ENCODE peak calls at places on chromosomes 11 and 22, in six cellular contexts. One of them, this sample, is unnamed.

GRCh38 chr11:58043379-58043778 is 12.6 kb downstream of the OR6Q1 start:
- DNase-seq in omental fat pad: no peak
- DNase-seq in Peyer's patch: no peak
- DNase-seq in lower lobe of right lung: no peak
- DNase-seq in neural progenitor cell: no peak
- DNase-seq in lower leg skin: no peak
- DNase-seq in this sample: no peak

GRCh38 chr11:14892577-14892976 is 546 bp upstream of the CYP2R1 start:
- DNase-seq in omental fat pad: no peak
- DNase-seq in Peyer's patch: no peak
- DNase-seq in lower lobe of right lung: no peak
- DNase-seq in neural progenitor cell: no peak
- DNase-seq in lower leg skin: no peak
- DNase-seq in this sample: no peak

GRCh38 chr11:46617451-46618314 is at the start of gene ATG13:
- DNase-seq in omental fat pad: peak; percentile 65
- DNase-seq in Peyer's patch: peak; percentile 87
- DNase-seq in lower lobe of right lung: peak; percentile 86
- DNase-seq in neural progenitor cell: peak; percentile 87
- DNase-seq in lower leg skin: peak; percentile 95
- DNase-seq in this sample: peak; percentile 78

GRCh38 chr11:130528301-130528651 is 79.8 kb downstream of the ADAMTS15 start:
- DNase-seq in omental fat pad: no peak
- DNase-seq in Peyer's patch: no peak
- DNase-seq in lower lobe of right lung: no peak
- DNase-seq in neural progenitor cell: no peak
- DNase-seq in lower leg skin: no peak
- DNase-seq in this sample: no peak

GRCh38 chr11:124880958-124881357 is 15.7 kb downstream of the ROBO3 start:
- DNase-seq in omental fat pad: no peak
- DNase-seq in Peyer's patch: no peak
- DNase-seq in lower lobe of right lung: no peak
- DNase-seq in neural progenitor cell: no peak
- DNase-seq in lower leg skin: peak; percentile 40
- DNase-seq in this sample: peak; percentile 20

GRCh38 chr11:61331636-61332035 is 1.3 kb downstream of the DDB1 start:
- DNase-seq in omental fat pad: no peak
- DNase-seq in Peyer's patch: no peak
- DNase-seq in lower lobe of right lung: no peak
- DNase-seq in neural progenitor cell: no peak
- DNase-seq in lower leg skin: no peak
- DNase-seq in this sample: no peak

GRCh38 chr11:46696212-46696558 is 4.2 kb downstream of the ARHGAP1 start:
- DNase-seq in omental fat pad: no peak
- DNase-seq in Peyer's patch: peak; percentile 47
- DNase-seq in lower lobe of right lung: no peak
- DNase-seq in neural progenitor cell: no peak
- DNase-seq in lower leg skin: no peak
- DNase-seq in this sample: no peak

GRCh38 chr11:58618215-58618614 is 4.2 kb upstream of the CNTF start:
- DNase-seq in omental fat pad: no peak
- DNase-seq in Peyer's patch: no peak
- DNase-seq in lower lobe of right lung: no peak
- DNase-seq in neural progenitor cell: peak; percentile 24
- DNase-seq in lower leg skin: no peak
- DNase-seq in this sample: no peak

GRCh38 chr11:1326435-1327063 is 17.1 kb upstream of the TOLLIP start:
- DNase-seq in omental fat pad: peak; percentile 12
- DNase-seq in Peyer's patch: no peak
- DNase-seq in lower lobe of right lung: no peak
- DNase-seq in neural progenitor cell: no peak
- DNase-seq in lower leg skin: no peak
- DNase-seq in this sample: no peak

GRCh38 chr11:44290206-44290605 is 19.7 kb downstream of the ALX4 start:
- DNase-seq in omental fat pad: no peak
- DNase-seq in Peyer's patch: no peak
- DNase-seq in lower lobe of right lung: no peak
- DNase-seq in neural progenitor cell: no peak
- DNase-seq in lower leg skin: no peak
- DNase-seq in this sample: no peak

GRCh38 chr11:8201524-8202365 is 32.9 kb upstream of the RIC3 start:
- DNase-seq in omental fat pad: no peak
- DNase-seq in Peyer's patch: no peak
- DNase-seq in lower lobe of right lung: no peak
- DNase-seq in neural progenitor cell: no peak
- DNase-seq in lower leg skin: peak; percentile 70
- DNase-seq in this sample: no peak

GRCh38 chr22:39808087-39808486 is 85.5 kb downstream of the ENTHD1 start:
- DNase-seq in omental fat pad: no peak
- DNase-seq in Peyer's patch: no peak
- DNase-seq in lower lobe of right lung: no peak
- DNase-seq in neural progenitor cell: peak; percentile 58
- DNase-seq in lower leg skin: no peak
- DNase-seq in this sample: no peak

GRCh38 chr11:71251761-71252433 is 480 bp downstream of the SHANK2 start:
- DNase-seq in omental fat pad: no peak
- DNase-seq in Peyer's patch: peak; percentile 66
- DNase-seq in lower lobe of right lung: no peak
- DNase-seq in neural progenitor cell: peak; percentile 87
- DNase-seq in lower leg skin: peak; percentile 68
- DNase-seq in this sample: peak; percentile 66

GRCh38 chr11:63768232-63769043 is at the start of gene ZFTA:
- DNase-seq in omental fat pad: no peak
- DNase-seq in Peyer's patch: peak; percentile 69
- DNase-seq in lower lobe of right lung: peak; percentile 71
- DNase-seq in neural progenitor cell: peak; percentile 90
- DNase-seq in lower leg skin: no peak
- DNase-seq in this sample: peak; percentile 93
- TF ChIP-seq CTCF in omental fat pad: peak; percentile 13
- TF ChIP-seq CTCF in Peyer's patch: peak; percentile 77
- TF ChIP-seq CTCF in lower lobe of right lung: peak; percentile 51
- TF ChIP-seq CTCF in neural progenitor cell: peak; percentile 70
- TF ChIP-seq CTCF in lower leg skin: no peak
- TF ChIP-seq CTCF in this sample: peak; percentile 66

DNA sequence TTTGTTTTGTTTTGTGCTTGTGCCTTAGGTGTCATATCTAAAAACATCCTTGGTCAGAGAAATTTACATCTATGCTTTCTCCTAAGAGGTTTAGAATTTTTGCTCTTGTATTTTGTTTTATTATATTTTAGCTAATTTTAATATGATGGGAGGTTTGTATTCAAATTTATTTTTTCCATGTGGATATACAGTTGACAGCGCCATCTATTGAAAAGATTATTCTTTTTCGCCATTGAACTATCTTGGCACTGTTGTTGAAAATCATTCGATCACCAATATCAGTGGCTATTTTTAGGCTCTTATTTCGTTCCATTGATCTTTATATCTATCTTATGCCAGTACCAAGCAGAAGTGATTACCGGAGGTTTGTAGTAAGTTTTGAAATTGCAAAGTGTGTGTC is 510.3 kb downstream of the BRD1 start:
- DNase-seq in omental fat pad: no peak
- DNase-seq in Peyer's patch: no peak
- DNase-seq in lower lobe of right lung: no peak
- DNase-seq in neural progenitor cell: no peak
- DNase-seq in lower leg skin: no peak
- DNase-seq in this sample: no peak
- TF ChIP-seq CTCF in omental fat pad: no peak
- TF ChIP-seq CTCF in Peyer's patch: no peak
- TF ChIP-seq CTCF in lower lobe of right lung: no peak
- TF ChIP-seq CTCF in neural progenitor cell: peak; percentile 48
- TF ChIP-seq CTCF in lower leg skin: no peak
- TF ChIP-seq CTCF in this sample: peak; percentile 33

GRCh38 chr11:22130462-22131053 is 62.3 kb upstream of the ANO5 start:
- DNase-seq in omental fat pad: no peak
- DNase-seq in Peyer's patch: no peak
- DNase-seq in lower lobe of right lung: no peak
- DNase-seq in neural progenitor cell: peak; percentile 25
- DNase-seq in lower leg skin: no peak
- DNase-seq in this sample: no peak
- TF ChIP-seq CTCF in omental fat pad: no peak
- TF ChIP-seq CTCF in Peyer's patch: peak; percentile 47
- TF ChIP-seq CTCF in lower lobe of right lung: peak; percentile 25
- TF ChIP-seq CTCF in neural progenitor cell: peak; percentile 71
- TF ChIP-seq CTCF in lower leg skin: no peak
- TF ChIP-seq CTCF in this sample: peak; percentile 31

GRCh38 chr22:38304526-38304925 is 12.7 kb downstream of the CSNK1E start:
- DNase-seq in omental fat pad: no peak
- DNase-seq in Peyer's patch: no peak
- DNase-seq in lower lobe of right lung: no peak
- DNase-seq in neural progenitor cell: no peak
- DNase-seq in lower leg skin: no peak
- DNase-seq in this sample: no peak
- TF ChIP-seq CTCF in omental fat pad: no peak
- TF ChIP-seq CTCF in Peyer's patch: no peak
- TF ChIP-seq CTCF in lower lobe of right lung: no peak
- TF ChIP-seq CTCF in neural progenitor cell: peak; percentile 11
- TF ChIP-seq CTCF in lower leg skin: no peak
- TF ChIP-seq CTCF in this sample: no peak

GRCh38 chr11:122578168-122578825 is 77.2 kb upstream of the UBASH3B start:
- DNase-seq in omental fat pad: no peak
- DNase-seq in Peyer's patch: no peak
- DNase-seq in lower lobe of right lung: no peak
- DNase-seq in neural progenitor cell: no peak
- DNase-seq in lower leg skin: no peak
- DNase-seq in this sample: no peak
- TF ChIP-seq CTCF in omental fat pad: no peak
- TF ChIP-seq CTCF in Peyer's patch: no peak
- TF ChIP-seq CTCF in lower lobe of right lung: no peak
- TF ChIP-seq CTCF in neural progenitor cell: no peak
- TF ChIP-seq CTCF in lower leg skin: no peak
- TF ChIP-seq CTCF in this sample: no peak

GRCh38 chr11:128469220-128469619 is 118.1 kb downstream of the ETS1 start:
- DNase-seq in omental fat pad: no peak
- DNase-seq in Peyer's patch: no peak
- DNase-seq in lower lobe of right lung: no peak
- DNase-seq in neural progenitor cell: no peak
- DNase-seq in lower leg skin: no peak
- DNase-seq in this sample: no peak

GRCh38 chr11:128467041-128467440 is 120.3 kb downstream of the ETS1 start:
- DNase-seq in omental fat pad: no peak
- DNase-seq in Peyer's patch: no peak
- DNase-seq in lower lobe of right lung: no peak
- DNase-seq in neural progenitor cell: no peak
- DNase-seq in lower leg skin: no peak
- DNase-seq in this sample: no peak

GRCh38 chr11:128468106-128468505 is 119.3 kb downstream of the ETS1 start:
- DNase-seq in omental fat pad: no peak
- DNase-seq in Peyer's patch: no peak
- DNase-seq in lower lobe of right lung: no peak
- DNase-seq in neural progenitor cell: no peak
- DNase-seq in lower leg skin: no peak
- DNase-seq in this sample: no peak

GRCh38 chr11:128465946-128466688 is 121.2 kb downstream of the ETS1 start:
- DNase-seq in omental fat pad: no peak
- DNase-seq in Peyer's patch: no peak
- DNase-seq in lower lobe of right lung: no peak
- DNase-seq in neural progenitor cell: no peak
- DNase-seq in lower leg skin: no peak
- DNase-seq in this sample: no peak

DNA sequence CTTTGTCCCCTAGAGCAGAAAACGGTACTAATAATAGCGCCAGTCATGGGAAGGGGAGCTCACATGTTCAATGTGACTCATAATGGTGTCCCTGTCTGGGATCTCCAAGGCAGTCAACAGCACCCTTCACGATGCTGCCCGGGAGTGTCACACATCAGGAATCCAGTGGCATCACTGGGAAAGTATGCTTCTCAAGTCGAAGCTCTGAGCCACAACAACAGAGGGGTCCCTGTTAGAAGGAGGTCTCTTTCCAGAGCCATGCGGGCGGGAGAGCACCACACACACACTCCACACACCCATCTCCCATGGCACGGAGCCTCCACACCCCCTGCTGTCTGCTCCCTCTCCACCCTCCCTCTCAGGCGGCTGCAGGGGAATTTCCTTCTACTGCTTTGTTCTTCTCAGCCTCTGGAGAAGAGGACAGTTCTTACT is 119.7 kb downstream of the ETS1 start:
- DNase-seq in omental fat pad: no peak
- DNase-seq in Peyer's patch: no peak
- DNase-seq in lower lobe of right lung: no peak
- DNase-seq in neural progenitor cell: no peak
- DNase-seq in lower leg skin: peak; percentile 93
- DNase-seq in this sample: no peak
- TF ChIP-seq CTCF in omental fat pad: no peak
- TF ChIP-seq CTCF in Peyer's patch: no peak
- TF ChIP-seq CTCF in lower lobe of right lung: no peak
- TF ChIP-seq CTCF in neural progenitor cell: no peak
- TF ChIP-seq CTCF in lower leg skin: no peak
- TF ChIP-seq CTCF in this sample: no peak

DNA sequence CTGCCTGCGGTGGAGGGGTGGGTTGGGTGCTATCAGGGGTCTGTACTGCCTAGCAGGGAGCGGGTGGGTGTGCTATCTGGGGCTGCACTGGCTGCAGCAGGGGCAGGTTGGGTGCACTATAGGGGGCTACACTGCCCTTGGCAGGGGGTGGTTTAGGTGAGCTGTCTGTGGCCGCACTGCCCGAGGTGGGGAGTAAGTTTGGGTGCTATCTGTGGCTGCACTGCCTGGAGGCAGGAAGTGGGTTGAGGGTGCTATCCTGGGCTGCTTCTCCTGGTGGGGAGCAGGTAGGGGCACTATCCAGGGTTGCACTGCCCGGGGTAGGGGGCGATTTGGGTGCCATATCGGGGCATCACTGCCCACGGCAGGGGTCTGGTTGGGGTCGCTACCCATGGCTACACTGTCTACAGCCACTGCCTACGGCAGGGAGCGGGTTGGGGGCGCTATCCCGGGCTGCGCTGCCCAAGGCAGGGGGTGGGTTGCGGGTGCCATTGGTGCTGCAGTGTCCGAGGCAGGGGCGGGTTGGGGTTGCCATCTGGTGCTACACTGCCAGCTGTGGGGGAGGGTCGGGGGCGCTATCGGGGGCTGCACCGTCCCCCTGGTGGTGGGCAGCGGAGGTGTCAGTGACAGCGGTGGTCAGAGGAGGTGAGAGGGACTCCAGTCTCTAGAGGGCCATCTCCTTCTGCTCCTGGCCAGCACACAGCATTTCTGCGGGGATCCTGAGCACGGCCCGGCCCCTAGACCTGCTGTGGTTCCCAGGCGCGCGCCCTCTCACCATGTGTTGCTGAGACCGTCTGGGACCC is 1.3 kb upstream of the RFPL2 start:
- DNase-seq in omental fat pad: no peak
- DNase-seq in Peyer's patch: no peak
- DNase-seq in lower lobe of right lung: no peak
- DNase-seq in neural progenitor cell: peak; percentile 45
- DNase-seq in lower leg skin: no peak
- DNase-seq in this sample: no peak
- TF ChIP-seq CTCF in omental fat pad: no peak
- TF ChIP-seq CTCF in Peyer's patch: no peak
- TF ChIP-seq CTCF in lower lobe of right lung: no peak
- TF ChIP-seq CTCF in neural progenitor cell: peak; percentile 32
- TF ChIP-seq CTCF in lower leg skin: no peak
- TF ChIP-seq CTCF in this sample: peak; percentile 20